ENCODE peak calls at places on chromosomes 16 and 17, in five cellular contexts. K is AG04449; M is foreskin fibroblast; R is stimulated activated CD4-positive, alpha-beta T cell treated with anti-CD3 and anti-CD28 coated beads, Interleukin-1b, Interleukin-23, amount 100 ng/mL, for 24 hours; G is activated CD8-positive, alpha-beta T cell treated with anti-CD3 and anti-CD28 coated beads for 36 hours. U is an unnamed sample.

GRCh38 chr16:518858-519257 is 8.7 kb upstream of the CAPN15 start:
- DNase-seq in G (no peak), K (no peak), R (no peak), M (no peak), U (no peak)

GRCh38 chr16:78709137-78709871 is 609.9 kb downstream of the WWOX start:
- DNase-seq in G (no peak), R (no peak), M (no peak), K (no peak), U (no peak)

GRCh38 chr16:58499092-58499511 is 841 bp upstream of the NDRG4 start:
- DNase-seq in M (no peak), G (no peak), K (no peak), R (no peak), U (no peak)

GRCh38 chr17:63082273-63082861 is 116.3 kb downstream of the TANC2 start:
- DNase-seq in M (peak; percentile 9), K (no peak), G (no peak), R (no peak), U (peak; percentile 49)

GRCh38 chr16:1438229-1439057 is 5.9 kb downstream of the CCDC154 start:
- DNase-seq in R (no peak), M (no peak), K (no peak), G (no peak), U (no peak)

GRCh38 chr17:42775534-42776098 is 2.4 kb downstream of the VPS25 start:
- DNase-seq in G (no peak), R (no peak), M (no peak), K (no peak), U (no peak)

GRCh38 chr16:12878973-12879372 is 22.4 kb upstream of the SHISA9 start:
- DNase-seq in M (no peak), K (no peak), G (no peak), R (no peak), U (no peak)

GRCh38 chr17:75639771-75640555 is 6.7 kb downstream of the SMIM5 start:
- DNase-seq in G (no peak), R (no peak), M (no peak), K (no peak), U (no peak)

GRCh38 chr17:2232244-2232638 is 71.3 kb downstream of the SMG6 start:
- DNase-seq in R (no peak), K (peak; percentile 88), M (no peak), G (no peak), U (no peak)

GRCh38 chr17:80832266-80832676 is 159.4 kb upstream of the CHMP6 start:
- DNase-seq in R (no peak), K (no peak), M (peak; percentile 79), G (no peak), U (peak; percentile 39)

GRCh38 chr16:58850019-58850626 is 116.0 kb upstream of the GOT2 start:
- DNase-seq in G (no peak), R (no peak), M (no peak), K (no peak), U (no peak)

GRCh38 chr16:68146583-68146982 is 61.4 kb downstream of the NFATC3 start:
- DNase-seq in G (no peak), R (no peak), M (peak; percentile 3), K (no peak), U (peak; percentile 57)

GRCh38 chr17:2718150-2718938 is 6.8 kb upstream of the CLUH start:
- DNase-seq in M (no peak), R (no peak), G (no peak), K (no peak), U (no peak)

GRCh38 chr17:45147581-45148182 is 593 bp upstream of the HEXIM1 start:
- DNase-seq in R (no peak), M (peak; percentile 92), G (peak; percentile 88), K (peak; percentile 92), U (peak; percentile 88)

GRCh38 chr16:56869513-56870270 is 4.7 kb downstream of the SLC12A3 start:
- DNase-seq in G (peak; percentile 69), M (no peak), K (no peak), R (no peak), U (no peak)

GRCh38 chr16:30473231-30474061 is 904 bp downstream of the ITGAL start:
- DNase-seq in R (peak; percentile 32), K (no peak), M (no peak), G (peak; percentile 90), U (no peak)

GRCh38 chr17:50474523-50474922 is 4.1 kb upstream of the RSAD1 start:
- DNase-seq in K (no peak), M (no peak), R (no peak), G (no peak), U (no peak)

GRCh38 chr16:23998771-23999170 is 163.0 kb downstream of the PRKCB start:
- DNase-seq in G (no peak), R (no peak), M (no peak), K (no peak), U (no peak)

GRCh38 chr16:2250652-2251280 is 621 bp downstream of the ECI1 start:
- DNase-seq in R (no peak), K (no peak), G (peak; percentile 70), M (no peak), U (no peak)

GRCh38 chr16:19382887-19383816 is 34.5 kb upstream of the TMC5 start:
- DNase-seq in K (no peak), M (no peak), G (no peak), R (no peak), U (no peak)

GRCh38 chr17:78484300-78485159 is 92.7 kb downstream of the DNAH17 start:
- DNase-seq in M (no peak), K (no peak), G (peak; percentile 71), R (peak; percentile 23), U (no peak)